ENCODE peak calls at places on chromosomes 11 and 22, in four cellular contexts. Z, C, I and U are unnamed samples.

GRCh38 chr11:22244986-22245592 is 52.2 kb downstream of the ANO5 start:
- DNase-seq in Z (peak), C (peak), I (peak), U (no peak)

GRCh38 chr11:61828629-61829407 is 718 bp downstream of the FADS2 start:
- DNase-seq in I (no peak), C (no peak), Z (no peak), U (no peak)

GRCh38 chr11:119207300-119207570 is 1.1 kb downstream of the CBL start:
- DNase-seq in C (no peak), Z (no peak), I (no peak), U (no peak)

GRCh38 chr11:225734-226453 is 10.2 kb downstream of the SIRT3 start:
- DNase-seq in I (no peak), C (no peak), Z (no peak), U (no peak)

GRCh38 chr11:119373917-119374631 is 7.4 kb downstream of the USP2 start:
- DNase-seq in C (no peak), Z (peak), I (peak), U (peak)

GRCh38 chr11:2213384-2213842 is 41.8 kb upstream of the TH start:
- DNase-seq in C (no peak), I (peak), Z (no peak), U (peak)

GRCh38 chr22:26857169-26857568 is 199.8 kb downstream of the MIAT start:
- DNase-seq in Z (no peak), I (no peak), C (no peak), U (no peak)

GRCh38 chr11:72333657-72334056 is 89.7 kb upstream of the PHOX2A start:
- DNase-seq in I (no peak), C (no peak), Z (peak), U (peak)

GRCh38 chr22:45771711-45772110 is 100.1 kb downstream of the ATXN10 start:
- DNase-seq in I (no peak), C (no peak), Z (no peak), U (no peak)

GRCh38 chr11:18697581-18697980 is 998 bp upstream of the TMEM86A start:
- DNase-seq in I (no peak), Z (no peak), C (no peak), U (no peak)

GRCh38 chr11:44351006-44351660 is 41.2 kb upstream of the ALX4 start:
- DNase-seq in C (no peak), Z (no peak), I (no peak), U (no peak)

GRCh38 chr11:47192111-47192510 is 5.9 kb upstream of the PACSIN3 start:
- DNase-seq in I (no peak), Z (peak), C (no peak), U (no peak)

GRCh38 chr11:19071255-19071654 is 10.7 kb upstream of the MRGPRX2 start:
- DNase-seq in C (peak), Z (peak), I (peak), U (peak)

GRCh38 chr22:37545703-37546435 is 14.4 kb upstream of the CDC42EP1 start:
- DNase-seq in Z (no peak), I (peak), C (no peak), U (peak)
- TF ChIP-seq FOSL1 in Z (no peak), I (no peak), C (no peak), U (no peak)

GRCh38 chr11:33976351-33977199 is 75.0 kb upstream of the CAPRIN1 start:
- DNase-seq in Z (no peak), C (no peak), I (no peak), U (no peak)

GRCh38 chr11:33967451-33967850 is 75.6 kb upstream of the LMO2 start:
- DNase-seq in C (no peak), Z (no peak), I (no peak), U (no peak)

GRCh38 chr11:33965032-33965431 is 73.2 kb upstream of the LMO2 start:
- DNase-seq in I (no peak), Z (no peak), C (no peak), U (no peak)

DNA sequence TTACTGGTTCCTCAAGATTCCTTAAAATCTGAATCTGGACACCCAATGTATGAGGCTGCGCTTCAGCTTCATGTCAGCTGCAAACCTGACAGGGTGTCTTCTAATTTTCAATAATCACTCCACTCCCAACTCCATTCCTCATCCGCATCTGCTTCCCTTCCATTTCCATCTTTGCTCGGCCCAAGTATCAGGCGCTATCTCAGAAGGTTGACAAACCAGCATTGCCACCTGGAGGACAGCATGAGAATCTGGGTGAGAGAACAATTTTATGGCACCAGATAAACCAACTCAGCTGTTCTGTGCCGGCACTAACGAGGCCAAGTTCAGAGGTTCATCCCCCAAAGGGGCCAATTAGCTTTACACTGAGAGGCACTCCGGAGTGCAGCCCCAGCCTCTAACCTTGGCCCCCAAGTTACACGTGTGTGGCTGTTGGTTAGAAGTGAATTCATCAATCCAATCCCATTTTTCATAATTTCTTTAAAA is 79.1 kb upstream of the LMO2 start:
- DNase-seq in Z (peak), I (peak), C (peak), U (peak)
- TF ChIP-seq POLR2AphosphoS5 in Z (no peak), I (no peak), C (no peak), U (no peak)

DNA sequence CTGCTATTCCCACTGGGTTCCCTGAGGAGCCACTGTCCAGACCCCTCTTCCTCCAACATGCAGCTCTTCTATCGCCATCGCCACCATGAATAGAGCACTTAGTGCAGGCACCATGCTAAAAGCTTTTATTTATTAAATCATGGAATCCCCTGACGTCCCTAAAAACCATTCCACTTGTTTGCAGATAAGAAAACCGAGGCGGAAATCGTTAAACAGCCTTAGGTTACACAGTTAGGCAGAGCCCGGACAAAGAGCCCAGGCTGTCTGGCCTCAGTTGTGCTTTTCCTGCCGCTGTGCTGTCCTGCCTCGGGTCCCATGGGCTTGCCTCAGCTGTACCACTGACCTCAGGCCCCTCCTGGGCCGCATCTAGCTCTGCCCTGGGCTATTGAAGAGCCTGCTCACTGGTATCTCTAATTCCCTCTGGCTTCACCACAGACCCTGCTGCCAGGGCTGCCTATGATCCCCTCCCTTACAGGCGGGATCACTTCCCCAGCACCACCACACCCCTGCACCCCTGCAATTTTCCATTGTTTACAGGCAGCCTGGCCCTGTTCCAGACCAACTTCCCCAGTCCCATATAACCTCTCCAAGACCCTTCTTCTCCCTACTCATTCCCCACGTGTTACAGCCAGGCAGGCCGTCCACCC is 13.0 kb upstream of the TUB start:
- DNase-seq in I (no peak), Z (no peak), C (no peak), U (no peak)
- H3K4me3 ChIP-seq in I (no peak), Z (no peak), C (no peak), U (no peak)

DNA sequence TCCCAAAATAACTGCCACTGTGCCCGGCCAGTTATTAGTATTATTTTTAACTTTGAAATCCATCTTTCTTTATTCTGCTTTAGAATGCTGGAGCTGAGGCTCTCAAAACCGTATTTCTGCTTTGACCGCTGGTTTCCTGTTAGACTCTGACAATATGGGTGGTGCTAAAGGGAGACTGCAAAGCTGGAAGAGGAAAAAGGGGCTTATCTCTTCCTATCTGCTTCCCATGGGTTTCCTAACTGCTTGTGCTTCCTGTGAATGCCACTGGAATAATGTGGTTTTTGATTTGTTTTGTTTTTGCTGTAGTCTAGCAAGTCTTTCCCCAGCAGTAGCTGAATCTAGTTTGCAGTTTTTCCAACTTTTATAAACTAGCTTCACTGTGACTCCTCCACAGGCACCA is 43.6 kb downstream of the XRRA1 start:
- DNase-seq in Z (no peak), C (no peak), I (no peak), U (no peak)
- TF ChIP-seq FOSL1 in Z (no peak), C (no peak), I (no peak), U (no peak)

GRCh38 chr22:39526736-39527171 is 5.8 kb downstream of the RPS19BP1 start:
- DNase-seq in I (no peak), Z (peak), C (no peak), U (no peak)

GRCh38 chr22:39525658-39525975 is 5.3 kb downstream of the ATF4 start:
- DNase-seq in Z (peak), C (no peak), I (no peak), U (no peak)

GRCh38 chr22:39528681-39529486 is 3.7 kb downstream of the RPS19BP1 start:
- DNase-seq in C (peak), Z (peak), I (peak), U (peak)

GRCh38 chr22:39528080-39528661 is 4.4 kb downstream of the RPS19BP1 start:
- DNase-seq in I (no peak), Z (no peak), C (no peak), U (no peak)

GRCh38 chr22:39527481-39527961 is 5.0 kb downstream of the RPS19BP1 start:
- DNase-seq in I (peak), C (no peak), Z (peak), U (no peak)
- TF ChIP-seq POLR2AphosphoS5 in I (no peak), C (no peak), Z (no peak), U (no peak)

GRCh38 chr11:57598831-57599155 is 1.3 kb downstream of the SERPING1 start:
- DNase-seq in C (no peak), I (no peak), Z (no peak), U (no peak)
- H3K4me3 ChIP-seq in C (no peak), I (no peak), Z (no peak), U (peak)

GRCh38 chr11:93330446-93330984 is at the start of gene DEUP1:
- DNase-seq in Z (peak), I (no peak), C (no peak), U (peak)
- TF ChIP-seq FOSL1 in Z (no peak), I (no peak), C (no peak), U (no peak)

GRCh38 chr11:73401924-73402833 is 26.0 kb downstream of the RELT start:
- DNase-seq in Z (no peak), C (no peak), I (no peak), U (no peak)
- TF ChIP-seq POLR2AphosphoS5 in Z (no peak), C (no peak), I (no peak), U (no peak)

GRCh38 chr22:50705219-50705691 is 32.6 kb downstream of the SHANK3 start:
- DNase-seq in Z (peak), I (no peak), C (no peak), U (peak)
- H3K4me3 ChIP-seq in Z (no peak), I (no peak), C (no peak), U (peak)